ENCODE peak calls at places on chromosomes 16 and 17, in eight cellular contexts. E, H, J, O, N, I, Y and R are unnamed samples. For H3K9me3 and H3K36me3, the result is how much of the 10 kb centered on the place peaks cover.

GRCh38 chr16:5056347-5056746 is 9.4 kb downstream of the C16orf89 start:
- DNase-seq in I (no peak), O (no peak), E (no peak), H (no peak), J (no peak), N (peak), Y (no peak), R (no peak)

GRCh38 chr16:69930117-69930776 is 20.9 kb upstream of the CLEC18A start:
- DNase-seq in I (peak), H (peak), E (peak), Y (peak), O (peak), J (peak), N (peak), R (peak)

GRCh38 chr17:57294629-57295501 is 38.5 kb downstream of the MSI2 start:
- DNase-seq in I (no peak), O (peak), E (peak), Y (no peak), J (peak), N (no peak), H (no peak), R (peak)

GRCh38 chr16:57883480-57883879 is 81.2 kb upstream of the KIFC3 start:
- DNase-seq in J (no peak), H (no peak), N (no peak), I (no peak), E (no peak), Y (no peak), O (no peak), R (no peak)

GRCh38 chr16:8229011-8229520 is 361.2 kb downstream of the TMEM114 start:
- DNase-seq in N (no peak), Y (no peak), O (no peak), H (no peak), E (no peak), J (no peak), I (no peak), R (no peak)

GRCh38 chr17:27466376-27466747 is 10.1 kb downstream of the KSR1 start:
- DNase-seq in J (no peak), I (no peak), O (no peak), E (no peak), H (no peak), Y (no peak), N (no peak), R (no peak)

GRCh38 chr17:38701504-38702165 is 3.4 kb upstream of the MLLT6 start:
- DNase-seq in I (peak), E (peak), H (no peak), N (peak), O (peak), J (no peak), Y (no peak), R (peak)

GRCh38 chr16:72840591-72841381 is 207.1 kb downstream of the ZFHX3 start:
- DNase-seq in O (no peak), N (no peak), I (no peak), E (peak), J (no peak), Y (no peak), H (no peak), R (no peak)

GRCh38 chr17:17570207-17570797 is 21.2 kb downstream of the PEMT start:
- DNase-seq in O (peak), Y (no peak), E (peak), H (peak), N (peak), J (peak), I (no peak), R (no peak)

DNA sequence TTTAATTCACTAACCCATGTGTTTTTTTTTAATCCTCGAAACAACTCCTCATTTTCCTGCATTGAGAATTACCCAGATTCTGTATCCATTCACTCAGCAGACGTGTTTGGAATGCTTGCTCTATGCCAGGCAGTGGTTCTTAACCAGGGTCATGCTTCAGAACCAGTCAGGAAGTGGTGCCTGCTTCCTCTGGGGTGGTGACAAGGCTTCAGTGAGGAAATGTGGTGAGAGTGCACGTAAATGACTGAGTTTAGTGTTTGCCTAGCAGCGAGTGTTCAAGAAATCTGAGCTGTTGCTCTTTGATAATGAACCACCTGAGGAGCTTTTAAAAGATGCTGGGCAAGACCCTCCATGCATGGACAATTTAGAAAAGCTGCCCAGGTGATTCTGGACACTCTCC is 9.9 kb downstream of the ZFP90 start:
- DNase-seq in Y (no peak), N (no peak), J (no peak), O (no peak), I (no peak), H (no peak), E (no peak), R (peak)
- H3K9me3 ChIP-seq in Y (half or more), N (under half), J (half or more), O (under half), I (under half), H (under half), E (half or more), R (under half)

GRCh38 chr17:58699771-58700170 is 7.4 kb downstream of the RAD51C start:
- DNase-seq in E (no peak), H (no peak), J (no peak), I (no peak), N (no peak), O (no peak), Y (no peak), R (no peak)
- H3K36me3 ChIP-seq in E (under half), H (under half), J (under half), I (under half), N (under half), O (under half), Y (under half), R (under half)

GRCh38 chr17:22410136-22410535 is 717.8 kb downstream of the KCNJ18 start:
- DNase-seq in I (no peak), Y (no peak), E (no peak), N (no peak), H (no peak), O (no peak), J (no peak), R (no peak)
- H3K9me3 ChIP-seq in I (under half), Y (under half), E (under half), N (under half), H (under half), O (under half), J (under half), R (under half)

DNA sequence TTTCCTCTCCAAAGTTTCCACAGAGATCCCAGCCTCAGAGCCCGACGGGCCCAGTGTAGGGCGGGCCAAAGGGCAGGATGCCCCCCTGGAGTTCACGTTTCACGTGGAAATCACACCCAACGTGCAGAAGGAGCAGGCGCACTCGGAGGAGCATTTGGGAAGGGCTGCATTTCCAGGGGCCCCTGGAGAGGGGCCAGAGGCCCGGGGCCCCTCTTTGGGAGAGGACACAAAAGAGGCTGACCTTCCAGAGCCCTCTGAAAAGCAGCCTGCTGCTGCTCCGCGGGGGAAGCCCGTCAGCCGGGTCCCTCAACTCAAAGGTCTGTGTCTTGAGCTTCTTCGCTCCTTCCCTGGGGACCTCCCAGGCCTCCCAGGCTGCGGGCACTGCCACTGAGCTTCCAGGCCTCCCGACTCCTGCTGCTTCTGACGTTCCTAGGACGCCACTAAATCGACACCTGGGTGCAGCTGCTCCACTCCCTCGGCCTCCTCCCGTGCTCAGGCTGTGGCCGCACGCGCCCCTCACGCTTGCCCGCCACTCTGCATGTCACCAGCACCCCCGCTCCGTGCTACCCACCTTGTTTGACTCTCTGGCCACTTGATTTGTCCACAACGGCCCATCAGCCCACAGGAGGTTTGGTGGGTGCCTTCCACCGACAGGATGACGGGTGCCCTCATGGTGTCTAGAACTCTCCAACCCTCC is 15.3 kb upstream of the STH start:
- DNase-seq in H (no peak), Y (no peak), E (no peak), N (no peak), I (no peak), J (no peak), O (no peak), R (no peak)
- H3K36me3 ChIP-seq in H (under half), Y (under half), E (under half), N (under half), I (under half), J (under half), O (under half), R (under half)

DNA sequence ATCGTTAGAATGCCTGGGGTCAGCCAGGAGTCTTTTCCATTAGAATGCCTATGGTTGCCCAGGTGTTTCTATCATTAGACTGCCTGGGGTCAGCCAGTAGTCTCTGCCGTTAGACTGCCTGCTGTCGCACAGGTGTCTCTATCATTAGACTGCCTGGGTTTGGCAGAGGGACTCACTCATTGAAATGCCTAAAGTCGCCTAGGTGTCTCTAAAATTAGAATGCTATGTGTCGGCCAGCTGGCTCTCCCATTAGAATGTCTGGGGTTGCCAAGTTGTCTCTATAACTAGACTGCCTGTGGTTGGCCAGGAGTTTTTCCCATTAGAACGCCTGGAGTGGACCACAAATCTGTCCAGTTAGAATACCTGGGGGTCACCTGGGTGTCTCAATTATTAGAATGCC is 2266.5 kb downstream of the TP53TG3F start:
- DNase-seq in J (peak), Y (no peak), E (no peak), H (no peak), N (no peak), I (no peak), O (no peak), R (no peak)
- H3K9me3 ChIP-seq in J (under half), Y (half or more), E (under half), H (under half), N (under half), I (under half), O (under half), R (under half)